ENCODE peak calls at places on chromosomes 4 and X, in ten cellular contexts. Z, V, R, O, E, D, F, A, X and L are unnamed samples.

GRCh38 chrX:132730726-132731125 is 227.7 kb downstream of the HS6ST2 start:
- DNase-seq in F (no peak), R (no peak), Z (no peak), E (no peak), D (no peak), O (no peak), X (no peak), A (no peak), V (no peak), L (no peak)

GRCh38 chrX:150508461-150509367 is 59.7 kb upstream of the MTM1 start:
- DNase-seq in F (no peak), Z (peak; percentile 75), O (no peak), D (no peak), A (peak; percentile 22), E (peak; percentile 51), R (no peak), V (no peak), X (no peak), L (peak; percentile 5)

GRCh38 chr4:122921971-122922876 is at the start of gene NUDT6:
- DNase-seq in A (peak; percentile 73), O (peak; percentile 66), E (peak; percentile 76), D (no peak), V (no peak), R (peak; percentile 57), X (peak; percentile 30), Z (peak; percentile 87), F (peak; percentile 76), L (no peak)

GRCh38 chrX:104565791-104566687 is at the start of gene IL1RAPL2:
- DNase-seq in O (peak; percentile 58), R (peak; percentile 31), V (no peak), D (no peak), A (peak; percentile 10), E (peak; percentile 1), Z (peak; percentile 90), F (peak; percentile 38), X (peak; percentile 68), L (no peak)

GRCh38 chrX:9566150-9566621 is 101.3 kb downstream of the TBL1X start:
- DNase-seq in V (peak; percentile 76), O (peak; percentile 54), F (no peak), X (peak; percentile 50), Z (no peak), A (peak; percentile 90), R (peak; percentile 39), E (peak; percentile 85), D (peak; percentile 32), L (peak; percentile 49)

GRCh38 chrX:111083101-111083500 is 12.9 kb upstream of the PAK3 start:
- DNase-seq in E (no peak), V (no peak), O (peak; percentile 19), A (peak; percentile 44), F (no peak), D (no peak), X (no peak), Z (no peak), R (no peak), L (no peak)

GRCh38 chr4:73067971-73068394 is 1.5 kb downstream of the COX18 start:
- DNase-seq in Z (no peak), R (peak; percentile 6), A (peak; percentile 24), D (no peak), F (no peak), V (no peak), E (peak; percentile 18), X (no peak), O (no peak), L (no peak)

GRCh38 chrX:53377464-53377863 is 45.0 kb downstream of the SMC1A start:
- DNase-seq in X (no peak), D (no peak), O (no peak), V (no peak), Z (no peak), R (no peak), E (no peak), A (no peak), F (no peak), L (no peak)

GRCh38 chr4:16443504-16444088 is 217.3 kb upstream of the TAPT1 start:
- DNase-seq in A (peak; percentile 37), D (no peak), R (peak; percentile 24), V (peak; percentile 46), E (peak; percentile 55), F (no peak), O (peak; percentile 12), X (no peak), Z (no peak), L (no peak)

GRCh38 chr4:70996014-70996353 is 2.5 kb downstream of the DCK start:
- DNase-seq in V (no peak), R (no peak), F (no peak), D (no peak), O (no peak), X (no peak), Z (no peak), A (no peak), E (no peak), L (no peak)

GRCh38 chr4:132076829-132077228 is 1072.3 kb upstream of the PCDH10 start:
- DNase-seq in V (no peak), R (no peak), D (no peak), O (no peak), F (no peak), X (no peak), A (no peak), E (no peak), Z (no peak), L (no peak)
- TF ChIP-seq CTCF in V (no peak), R (no peak), D (no peak), O (no peak), F (peak; percentile 21), X (no peak), A (no peak), E (no peak), Z (peak; percentile 69), L (no peak)

GRCh38 chr4:13645075-13645474 is 17.6 kb upstream of the BOD1L1 start:
- DNase-seq in O (no peak), V (no peak), R (no peak), Z (no peak), D (no peak), X (no peak), E (no peak), F (no peak), A (no peak), L (no peak)
- TF ChIP-seq CTCF in O (no peak), V (peak; percentile 53), R (no peak), Z (peak; percentile 65), D (no peak), X (no peak), E (peak; percentile 6), F (peak; percentile 24), A (peak; percentile 11), L (no peak)

GRCh38 chrX:107447642-107448041 is 1.8 kb upstream of the FRMPD3 start:
- DNase-seq in R (no peak), F (no peak), V (no peak), A (no peak), D (no peak), Z (no peak), E (no peak), O (no peak), X (no peak), L (no peak)

GRCh38 chrX:107451754-107452153 is 2.3 kb downstream of the FRMPD3 start:
- DNase-seq in V (no peak), O (no peak), D (no peak), Z (peak; percentile 89), A (no peak), R (no peak), F (no peak), E (no peak), X (no peak), L (no peak)

GRCh38 chrX:107449490-107450175 is at the start of gene FRMPD3:
- DNase-seq in X (peak; percentile 21), D (no peak), O (no peak), E (no peak), A (no peak), F (peak; percentile 11), V (no peak), R (no peak), Z (peak; percentile 71), L (no peak)

GRCh38 chrX:107450823-107451509 is 1.5 kb downstream of the FRMPD3 start:
- DNase-seq in A (no peak), R (no peak), Z (peak; percentile 94), D (no peak), V (no peak), E (no peak), X (no peak), O (no peak), F (peak; percentile 59), L (no peak)

GRCh38 chrX:107448625-107449468 is 605 bp upstream of the FRMPD3 start:
- DNase-seq in A (no peak), V (no peak), F (peak; percentile 44), Z (peak; percentile 87), X (peak; percentile 49), R (no peak), E (no peak), D (no peak), O (no peak), L (no peak)
- TF ChIP-seq CTCF in A (no peak), V (no peak), F (peak; percentile 45), Z (peak; percentile 62), X (no peak), R (no peak), E (no peak), D (no peak), O (peak; percentile 1), L (peak; percentile 0)

GRCh38 chrX:85930099-85930498 is 117.3 kb downstream of the CHM start:
- DNase-seq in V (no peak), A (no peak), X (no peak), F (no peak), D (no peak), R (no peak), Z (no peak), O (no peak), E (no peak), L (no peak)
- TF ChIP-seq CTCF in V (no peak), A (no peak), X (no peak), F (no peak), D (no peak), R (no peak), Z (peak; percentile 44), O (no peak), E (no peak), L (no peak)

DNA sequence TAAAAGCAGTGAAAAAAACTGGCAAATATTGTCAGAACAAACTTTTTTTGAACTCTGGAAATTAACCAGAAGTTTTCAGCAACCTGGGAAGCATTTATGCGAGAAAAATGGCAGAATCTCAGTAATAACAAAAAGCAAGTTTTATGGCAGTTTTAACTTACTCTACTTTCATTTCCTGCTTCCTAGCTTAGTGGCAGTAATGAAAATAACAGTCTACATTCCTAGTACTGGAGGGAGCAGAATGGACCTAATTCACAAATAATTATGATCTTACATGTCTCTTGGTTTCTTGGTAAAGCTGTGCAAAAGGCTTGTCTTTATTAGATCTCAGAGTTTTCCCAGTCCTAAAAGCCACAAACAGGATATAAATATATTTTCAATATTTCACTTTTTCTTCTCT is 460.0 kb downstream of the NAF1 start:
- DNase-seq in O (no peak), D (no peak), Z (no peak), E (no peak), R (no peak), V (no peak), F (no peak), A (no peak), X (no peak), L (no peak)
- TF ChIP-seq CTCF in O (no peak), D (no peak), Z (no peak), E (no peak), R (no peak), V (no peak), F (no peak), A (no peak), X (no peak), L (no peak)